ENCODE peak calls at places on chromosomes 6 and 20, in ten cellular contexts. C is NCI-H1436; D is RWPE1; H is activated CD4-positive, alpha-beta T cell treated with anti-CD3 and anti-CD28 coated beads, Interleukin-2, amount 50 U/mL, for 4 hours; X is OCI-LY7; J is NCI-H146; T is H54; E is DMS 273 treated with DMSO at 0.1 percent for 48 hours; M is T-helper 17 cell; O is activated gamma-delta T cell treated with Interleukin-2 at 50 U/mL for 16 hours. Q is an unnamed sample.
A peak's percentile ranks its signal among the peaks of the same experiment; 100 is the strongest.

GRCh38 chr6:120608826-120609225 is 725.5 kb downstream of the TBC1D32 start:
- DNase-seq in C (no peak), D (no peak), H (no peak), X (no peak), J (no peak), T (peak; percentile 0), E (no peak), M (no peak), O (no peak), Q (no peak)

GRCh38 chr20:17570347-17571152 is 675 bp downstream of the DSTN start:
- DNase-seq in C (peak; percentile 3), D (peak; percentile 34), H (no peak), X (peak; percentile 46), J (peak; percentile 69), T (no peak), E (peak; percentile 25), M (no peak), O (no peak), Q (peak; percentile 77)

GRCh38 chr6:135568366-135568765 is 70.8 kb upstream of the AHI1 start:
- DNase-seq in C (no peak), D (no peak), H (no peak), X (no peak), J (no peak), T (no peak), E (no peak), M (no peak), O (peak; percentile 25), Q (no peak)

GRCh38 chr20:38278150-38278549 is 17.6 kb upstream of the KIAA1755 start:
- DNase-seq in C (no peak), D (no peak), H (no peak), X (no peak), J (peak; percentile 91), T (no peak), E (peak; percentile 92), M (no peak), O (no peak), Q (no peak)

GRCh38 chr6:25279748-25280616 is 808 bp downstream of the CARMIL1 start:
- DNase-seq in C (peak; percentile 14), D (peak; percentile 48), H (peak; percentile 1), X (peak; percentile 39), J (peak; percentile 59), T (no peak), E (no peak), M (no peak), O (no peak), Q (peak; percentile 69)

GRCh38 chr6:113564401-113565161 is 292.6 kb upstream of the MARCKS start:
- DNase-seq in C (peak; percentile 90), D (no peak), H (no peak), X (no peak), J (peak; percentile 94), T (no peak), E (peak; percentile 99), M (no peak), O (no peak), Q (peak; percentile 94)

GRCh38 chr6:122696079-122696478 is 83.4 kb upstream of the FABP7 start:
- DNase-seq in C (no peak), D (peak; percentile 32), H (no peak), X (no peak), J (no peak), T (no peak), E (no peak), M (no peak), O (no peak), Q (no peak)

GRCh38 chr20:44598413-44599290 is 16.3 kb downstream of the PKIG start:
- DNase-seq in C (no peak), D (no peak), H (no peak), X (peak; percentile 40), J (peak; percentile 71), T (no peak), E (no peak), M (no peak), O (no peak), Q (no peak)